ENCODE peak calls at places on chromosomes 16 and 17, in seven cellular contexts. One of them, this sample, is unnamed.

GRCh38 chr17:60899115-60899514 is 221.5 kb downstream of the BCAS3 start:
- DNase-seq in activated CD4-positive, CD25-positive, alpha-beta regulatory T cell: no peak
- DNase-seq in activated T-helper 2 cell treated with anti-CD3 and anti-CD28 coated beads, Interferon-gamma antibody, Interleukin-2, Interleukin-4, amounts not matched to agents 10 μg/mL and 5 μg/mL and 100 μg/mL, durations not matched to agents 14 hours and 24 hours and 36 hours: no peak
- DNase-seq in ACHN: no peak
- DNase-seq in NCI-H1105: no peak
- DNase-seq in SJSA1: no peak
- DNase-seq in GM04504: no peak
- DNase-seq in this sample: no peak

GRCh38 chr17:42325026-42325425 is 36.7 kb downstream of the STAT5A start:
- DNase-seq in activated CD4-positive, CD25-positive, alpha-beta regulatory T cell: no peak
- DNase-seq in GM04504: peak
- DNase-seq in ACHN: peak
- DNase-seq in activated T-helper 2 cell treated with anti-CD3 and anti-CD28 coated beads, Interferon-gamma antibody, Interleukin-2, Interleukin-4, amounts not matched to agents 10 μg/mL and 5 μg/mL and 100 μg/mL, durations not matched to agents 14 hours and 24 hours and 36 hours: no peak
- DNase-seq in SJSA1: peak
- DNase-seq in NCI-H1105: no peak
- DNase-seq in this sample: no peak

GRCh38 chr16:81551821-81552304 is 107.3 kb downstream of the CMIP start:
- DNase-seq in ACHN: no peak
- DNase-seq in activated T-helper 2 cell treated with anti-CD3 and anti-CD28 coated beads, Interferon-gamma antibody, Interleukin-2, Interleukin-4, amounts not matched to agents 10 μg/mL and 5 μg/mL and 100 μg/mL, durations not matched to agents 14 hours and 24 hours and 36 hours: no peak
- DNase-seq in activated CD4-positive, CD25-positive, alpha-beta regulatory T cell: no peak
- DNase-seq in GM04504: no peak
- DNase-seq in NCI-H1105: no peak
- DNase-seq in SJSA1: no peak
- DNase-seq in this sample: no peak

GRCh38 chr17:74619077-74619673 is 4.4 kb downstream of the CD300E start:
- DNase-seq in SJSA1: no peak
- DNase-seq in activated T-helper 2 cell treated with anti-CD3 and anti-CD28 coated beads, Interferon-gamma antibody, Interleukin-2, Interleukin-4, amounts not matched to agents 10 μg/mL and 5 μg/mL and 100 μg/mL, durations not matched to agents 14 hours and 24 hours and 36 hours: no peak
- DNase-seq in GM04504: no peak
- DNase-seq in activated CD4-positive, CD25-positive, alpha-beta regulatory T cell: no peak
- DNase-seq in NCI-H1105: no peak
- DNase-seq in ACHN: no peak
- DNase-seq in this sample: no peak

GRCh38 chr17:64174686-64175456 is 44.9 kb upstream of the ERN1 start:
- DNase-seq in GM04504: no peak
- DNase-seq in SJSA1: no peak
- DNase-seq in ACHN: peak
- DNase-seq in activated CD4-positive, CD25-positive, alpha-beta regulatory T cell: no peak
- DNase-seq in NCI-H1105: no peak
- DNase-seq in activated T-helper 2 cell treated with anti-CD3 and anti-CD28 coated beads, Interferon-gamma antibody, Interleukin-2, Interleukin-4, amounts not matched to agents 10 μg/mL and 5 μg/mL and 100 μg/mL, durations not matched to agents 14 hours and 24 hours and 36 hours: no peak
- DNase-seq in this sample: no peak

GRCh38 chr17:49843774-49844350 is 4.0 kb downstream of the TAC4 start:
- DNase-seq in NCI-H1105: no peak
- DNase-seq in GM04504: no peak
- DNase-seq in activated T-helper 2 cell treated with anti-CD3 and anti-CD28 coated beads, Interferon-gamma antibody, Interleukin-2, Interleukin-4, amounts not matched to agents 10 μg/mL and 5 μg/mL and 100 μg/mL, durations not matched to agents 14 hours and 24 hours and 36 hours: no peak
- DNase-seq in SJSA1: no peak
- DNase-seq in activated CD4-positive, CD25-positive, alpha-beta regulatory T cell: no peak
- DNase-seq in ACHN: peak
- DNase-seq in this sample: no peak

GRCh38 chr17:72725432-72726068 is 366.9 kb downstream of the SLC39A11 start:
- DNase-seq in GM04504: no peak
- DNase-seq in ACHN: peak
- DNase-seq in activated CD4-positive, CD25-positive, alpha-beta regulatory T cell: peak
- DNase-seq in NCI-H1105: peak
- DNase-seq in activated T-helper 2 cell treated with anti-CD3 and anti-CD28 coated beads, Interferon-gamma antibody, Interleukin-2, Interleukin-4, amounts not matched to agents 10 μg/mL and 5 μg/mL and 100 μg/mL, durations not matched to agents 14 hours and 24 hours and 36 hours: peak
- DNase-seq in SJSA1: no peak
- DNase-seq in this sample: peak

GRCh38 chr17:1658100-1658499 is 8.4 kb upstream of the RILP start:
- DNase-seq in GM04504: no peak
- DNase-seq in activated CD4-positive, CD25-positive, alpha-beta regulatory T cell: no peak
- DNase-seq in SJSA1: no peak
- DNase-seq in ACHN: no peak
- DNase-seq in activated T-helper 2 cell treated with anti-CD3 and anti-CD28 coated beads, Interferon-gamma antibody, Interleukin-2, Interleukin-4, amounts not matched to agents 10 μg/mL and 5 μg/mL and 100 μg/mL, durations not matched to agents 14 hours and 24 hours and 36 hours: no peak
- DNase-seq in NCI-H1105: no peak
- DNase-seq in this sample: no peak

GRCh38 chr16:49558451-49558850 is 184.8 kb downstream of the C16orf78 start:
- DNase-seq in NCI-H1105: no peak
- DNase-seq in ACHN: no peak
- DNase-seq in SJSA1: no peak
- DNase-seq in activated CD4-positive, CD25-positive, alpha-beta regulatory T cell: no peak
- DNase-seq in activated T-helper 2 cell treated with anti-CD3 and anti-CD28 coated beads, Interferon-gamma antibody, Interleukin-2, Interleukin-4, amounts not matched to agents 10 μg/mL and 5 μg/mL and 100 μg/mL, durations not matched to agents 14 hours and 24 hours and 36 hours: no peak
- DNase-seq in GM04504: no peak
- DNase-seq in this sample: no peak

GRCh38 chr17:65364408-65364807 is 197.0 kb downstream of the AXIN2 start:
- DNase-seq in activated T-helper 2 cell treated with anti-CD3 and anti-CD28 coated beads, Interferon-gamma antibody, Interleukin-2, Interleukin-4, amounts not matched to agents 10 μg/mL and 5 μg/mL and 100 μg/mL, durations not matched to agents 14 hours and 24 hours and 36 hours: no peak
- DNase-seq in ACHN: no peak
- DNase-seq in GM04504: no peak
- DNase-seq in NCI-H1105: no peak
- DNase-seq in SJSA1: no peak
- DNase-seq in activated CD4-positive, CD25-positive, alpha-beta regulatory T cell: no peak
- DNase-seq in this sample: no peak

GRCh38 chr17:15169676-15170075 is 95.5 kb downstream of the PMP22 start:
- DNase-seq in GM04504: peak
- DNase-seq in ACHN: no peak
- DNase-seq in activated CD4-positive, CD25-positive, alpha-beta regulatory T cell: no peak
- DNase-seq in activated T-helper 2 cell treated with anti-CD3 and anti-CD28 coated beads, Interferon-gamma antibody, Interleukin-2, Interleukin-4, amounts not matched to agents 10 μg/mL and 5 μg/mL and 100 μg/mL, durations not matched to agents 14 hours and 24 hours and 36 hours: no peak
- DNase-seq in NCI-H1105: no peak
- DNase-seq in SJSA1: no peak
- DNase-seq in this sample: no peak

This sample was measured in GDM1.